ENCODE peak calls at places on chromosomes 7 and 10, in five cellular contexts. One of them, this sample, is unnamed.

GRCh38 chr7:155188357-155188756 is 109.3 kb upstream of the INSIG1 start:
- DNase-seq in choroid plexus epithelial cell: no peak
- DNase-seq in kidney glomerular epithelial cell: no peak
- DNase-seq in neural progenitor cell: no peak
- DNase-seq in H7: no peak
- DNase-seq in this sample: no peak

GRCh38 chr10:90856964-90857634 is 740 bp downstream of the HTR7 start:
- DNase-seq in kidney glomerular epithelial cell: no peak
- DNase-seq in H7: peak
- DNase-seq in neural progenitor cell: peak
- DNase-seq in choroid plexus epithelial cell: peak
- DNase-seq in this sample: no peak

GRCh38 chr7:43679210-43680068 is 49.9 kb downstream of the COA1 start:
- DNase-seq in H7: no peak
- DNase-seq in choroid plexus epithelial cell: no peak
- DNase-seq in neural progenitor cell: no peak
- DNase-seq in kidney glomerular epithelial cell: no peak
- DNase-seq in this sample: no peak

GRCh38 chr7:28272461-28272877 is 91.9 kb upstream of the JAZF1 start:
- DNase-seq in H7: peak
- DNase-seq in kidney glomerular epithelial cell: peak
- DNase-seq in neural progenitor cell: peak
- DNase-seq in choroid plexus epithelial cell: peak
- DNase-seq in this sample: peak

GRCh38 chr10:88411772-88412349 is 171.3 kb downstream of the RNLS start:
- DNase-seq in neural progenitor cell: no peak
- DNase-seq in kidney glomerular epithelial cell: no peak
- DNase-seq in H7: no peak
- DNase-seq in choroid plexus epithelial cell: no peak
- DNase-seq in this sample: no peak

GRCh38 chr7:81285142-81285871 is 366.5 kb upstream of the SEMA3C start:
- DNase-seq in H7: no peak
- DNase-seq in kidney glomerular epithelial cell: peak
- DNase-seq in choroid plexus epithelial cell: peak
- DNase-seq in neural progenitor cell: no peak
- DNase-seq in this sample: no peak

GRCh38 chr7:34066411-34066810 is 161.1 kb downstream of the BMPER start:
- DNase-seq in H7: no peak
- DNase-seq in kidney glomerular epithelial cell: no peak
- DNase-seq in choroid plexus epithelial cell: no peak
- DNase-seq in neural progenitor cell: no peak
- DNase-seq in this sample: no peak

GRCh38 chr7:22831602-22832001 is 9.0 kb upstream of the TOMM7 start:
- DNase-seq in H7: no peak
- DNase-seq in neural progenitor cell: no peak
- DNase-seq in kidney glomerular epithelial cell: no peak
- DNase-seq in choroid plexus epithelial cell: no peak
- DNase-seq in this sample: no peak

GRCh38 chr7:76233538-76234281 is 32.0 kb downstream of the SRRM3 start:
- DNase-seq in kidney glomerular epithelial cell: no peak
- DNase-seq in choroid plexus epithelial cell: no peak
- DNase-seq in neural progenitor cell: peak
- DNase-seq in H7: peak
- DNase-seq in this sample: no peak

GRCh38 chr7:156818133-156818532 is 74.8 kb downstream of the LMBR1 start:
- DNase-seq in H7: no peak
- DNase-seq in kidney glomerular epithelial cell: no peak
- DNase-seq in choroid plexus epithelial cell: no peak
- DNase-seq in neural progenitor cell: no peak
- DNase-seq in this sample: no peak

GRCh38 chr10:102705531-102705930 is 8.7 kb downstream of the ARL3 start:
- DNase-seq in choroid plexus epithelial cell: no peak
- DNase-seq in kidney glomerular epithelial cell: no peak
- DNase-seq in neural progenitor cell: no peak
- DNase-seq in H7: no peak
- DNase-seq in this sample: no peak

This sample was measured in lower lobe of right lung.